ENCODE peak calls at places on chromosome 7, in seven cellular contexts. One of them, this sample, is unnamed.

GRCh38 chr7:8160810-8161209 is 101.2 kb downstream of the ICA1 start:
- DNase-seq in activated T-helper 1 cell treated with anti-CD3 and anti-CD28 coated beads, Interleukin-2, amount 50 U/mL, for 16 hours: no peak
- DNase-seq in naive thymus-derived CD4-positive, alpha-beta T cell: no peak
- DNase-seq in ovary: no peak
- DNase-seq in adrenal gland: no peak
- DNase-seq in stimulated activated CD4-positive, alpha-beta T cell treated with anti-CD3 and anti-CD28 coated beads, Interleukin-1b, Interleukin-23, amount 100 ng/mL, for 1 hour: no peak
- DNase-seq in small intestine: no peak
- DNase-seq in this sample: no peak

GRCh38 chr7:133770863-133771492 is 356.2 kb upstream of the LRGUK start:
- DNase-seq in activated T-helper 1 cell treated with anti-CD3 and anti-CD28 coated beads, Interleukin-2, amount 50 U/mL, for 16 hours: no peak
- DNase-seq in small intestine: no peak
- DNase-seq in adrenal gland: no peak
- DNase-seq in ovary: no peak
- DNase-seq in naive thymus-derived CD4-positive, alpha-beta T cell: no peak
- DNase-seq in stimulated activated CD4-positive, alpha-beta T cell treated with anti-CD3 and anti-CD28 coated beads, Interleukin-1b, Interleukin-23, amount 100 ng/mL, for 1 hour: no peak
- DNase-seq in this sample: no peak

GRCh38 chr7:30727061-30727945 is 24.6 kb upstream of the INMT start:
- DNase-seq in ovary: no peak
- DNase-seq in activated T-helper 1 cell treated with anti-CD3 and anti-CD28 coated beads, Interleukin-2, amount 50 U/mL, for 16 hours: peak; percentile 24
- DNase-seq in naive thymus-derived CD4-positive, alpha-beta T cell: peak; percentile 64
- DNase-seq in adrenal gland: no peak
- DNase-seq in stimulated activated CD4-positive, alpha-beta T cell treated with anti-CD3 and anti-CD28 coated beads, Interleukin-1b, Interleukin-23, amount 100 ng/mL, for 1 hour: no peak
- DNase-seq in small intestine: peak; percentile 40
- DNase-seq in this sample: peak; percentile 11

GRCh38 chr7:30472771-30473392 is 5.7 kb downstream of the NOD1 start:
- DNase-seq in stimulated activated CD4-positive, alpha-beta T cell treated with anti-CD3 and anti-CD28 coated beads, Interleukin-1b, Interleukin-23, amount 100 ng/mL, for 1 hour: no peak
- DNase-seq in naive thymus-derived CD4-positive, alpha-beta T cell: no peak
- DNase-seq in ovary: no peak
- DNase-seq in activated T-helper 1 cell treated with anti-CD3 and anti-CD28 coated beads, Interleukin-2, amount 50 U/mL, for 16 hours: no peak
- DNase-seq in small intestine: no peak
- DNase-seq in adrenal gland: no peak
- DNase-seq in this sample: no peak

GRCh38 chr7:64874114-64874513 is 29.0 kb upstream of the ZNF273 start:
- DNase-seq in activated T-helper 1 cell treated with anti-CD3 and anti-CD28 coated beads, Interleukin-2, amount 50 U/mL, for 16 hours: no peak
- DNase-seq in small intestine: no peak
- DNase-seq in ovary: no peak
- DNase-seq in naive thymus-derived CD4-positive, alpha-beta T cell: no peak
- DNase-seq in adrenal gland: peak; percentile 18
- DNase-seq in stimulated activated CD4-positive, alpha-beta T cell treated with anti-CD3 and anti-CD28 coated beads, Interleukin-1b, Interleukin-23, amount 100 ng/mL, for 1 hour: no peak
- DNase-seq in this sample: no peak

GRCh38 chr7:27251513-27252306 is 9.1 kb downstream of the EVX1 start:
- DNase-seq in activated T-helper 1 cell treated with anti-CD3 and anti-CD28 coated beads, Interleukin-2, amount 50 U/mL, for 16 hours: no peak
- DNase-seq in stimulated activated CD4-positive, alpha-beta T cell treated with anti-CD3 and anti-CD28 coated beads, Interleukin-1b, Interleukin-23, amount 100 ng/mL, for 1 hour: no peak
- DNase-seq in adrenal gland: no peak
- DNase-seq in small intestine: no peak
- DNase-seq in naive thymus-derived CD4-positive, alpha-beta T cell: no peak
- DNase-seq in ovary: no peak
- DNase-seq in this sample: no peak

GRCh38 chr7:17939670-17940301 is 508 bp downstream of the SNX13 start:
- DNase-seq in adrenal gland: peak; percentile 75
- DNase-seq in stimulated activated CD4-positive, alpha-beta T cell treated with anti-CD3 and anti-CD28 coated beads, Interleukin-1b, Interleukin-23, amount 100 ng/mL, for 1 hour: no peak
- DNase-seq in small intestine: peak; percentile 57
- DNase-seq in activated T-helper 1 cell treated with anti-CD3 and anti-CD28 coated beads, Interleukin-2, amount 50 U/mL, for 16 hours: peak; percentile 16
- DNase-seq in ovary: peak; percentile 55
- DNase-seq in naive thymus-derived CD4-positive, alpha-beta T cell: peak; percentile 41
- DNase-seq in this sample: peak; percentile 28

GRCh38 chr7:126799541-126799940 is 453.2 kb downstream of the GRM8 start:
- DNase-seq in stimulated activated CD4-positive, alpha-beta T cell treated with anti-CD3 and anti-CD28 coated beads, Interleukin-1b, Interleukin-23, amount 100 ng/mL, for 1 hour: no peak
- DNase-seq in adrenal gland: no peak
- DNase-seq in ovary: no peak
- DNase-seq in activated T-helper 1 cell treated with anti-CD3 and anti-CD28 coated beads, Interleukin-2, amount 50 U/mL, for 16 hours: no peak
- DNase-seq in small intestine: no peak
- DNase-seq in naive thymus-derived CD4-positive, alpha-beta T cell: no peak
- DNase-seq in this sample: no peak

GRCh38 chr7:17725761-17726160 is 214.5 kb downstream of the SNX13 start:
- DNase-seq in small intestine: no peak
- DNase-seq in naive thymus-derived CD4-positive, alpha-beta T cell: no peak
- DNase-seq in activated T-helper 1 cell treated with anti-CD3 and anti-CD28 coated beads, Interleukin-2, amount 50 U/mL, for 16 hours: no peak
- DNase-seq in ovary: no peak
- DNase-seq in adrenal gland: no peak
- DNase-seq in stimulated activated CD4-positive, alpha-beta T cell treated with anti-CD3 and anti-CD28 coated beads, Interleukin-1b, Interleukin-23, amount 100 ng/mL, for 1 hour: no peak
- DNase-seq in this sample: no peak

GRCh38 chr7:127981965-127982364 is 49.3 kb downstream of the LRRC4 start:
- DNase-seq in stimulated activated CD4-positive, alpha-beta T cell treated with anti-CD3 and anti-CD28 coated beads, Interleukin-1b, Interleukin-23, amount 100 ng/mL, for 1 hour: no peak
- DNase-seq in small intestine: no peak
- DNase-seq in activated T-helper 1 cell treated with anti-CD3 and anti-CD28 coated beads, Interleukin-2, amount 50 U/mL, for 16 hours: no peak
- DNase-seq in naive thymus-derived CD4-positive, alpha-beta T cell: no peak
- DNase-seq in adrenal gland: no peak
- DNase-seq in ovary: no peak
- DNase-seq in this sample: no peak

GRCh38 chr7:106126170-106126938 is 14.2 kb upstream of the SYPL1 start:
- DNase-seq in activated T-helper 1 cell treated with anti-CD3 and anti-CD28 coated beads, Interleukin-2, amount 50 U/mL, for 16 hours: no peak
- DNase-seq in small intestine: peak; percentile 32
- DNase-seq in naive thymus-derived CD4-positive, alpha-beta T cell: peak; percentile 76
- DNase-seq in stimulated activated CD4-positive, alpha-beta T cell treated with anti-CD3 and anti-CD28 coated beads, Interleukin-1b, Interleukin-23, amount 100 ng/mL, for 1 hour: peak; percentile 16
- DNase-seq in adrenal gland: peak; percentile 68
- DNase-seq in ovary: no peak
- DNase-seq in this sample: no peak

GRCh38 chr7:35555386-35555785 is 139.5 kb downstream of the HERPUD2 start:
- DNase-seq in small intestine: no peak
- DNase-seq in ovary: no peak
- DNase-seq in activated T-helper 1 cell treated with anti-CD3 and anti-CD28 coated beads, Interleukin-2, amount 50 U/mL, for 16 hours: no peak
- DNase-seq in naive thymus-derived CD4-positive, alpha-beta T cell: no peak
- DNase-seq in stimulated activated CD4-positive, alpha-beta T cell treated with anti-CD3 and anti-CD28 coated beads, Interleukin-1b, Interleukin-23, amount 100 ng/mL, for 1 hour: no peak
- DNase-seq in adrenal gland: peak; percentile 42
- DNase-seq in this sample: no peak

GRCh38 chr7:30493231-30493630 is 11.4 kb downstream of the GGCT start:
- DNase-seq in adrenal gland: no peak
- DNase-seq in ovary: no peak
- DNase-seq in stimulated activated CD4-positive, alpha-beta T cell treated with anti-CD3 and anti-CD28 coated beads, Interleukin-1b, Interleukin-23, amount 100 ng/mL, for 1 hour: no peak
- DNase-seq in activated T-helper 1 cell treated with anti-CD3 and anti-CD28 coated beads, Interleukin-2, amount 50 U/mL, for 16 hours: no peak
- DNase-seq in small intestine: peak; percentile 61
- DNase-seq in naive thymus-derived CD4-positive, alpha-beta T cell: no peak
- DNase-seq in this sample: no peak

GRCh38 chr7:11727864-11728263 is 104.1 kb downstream of the THSD7A start:
- DNase-seq in small intestine: no peak
- DNase-seq in stimulated activated CD4-positive, alpha-beta T cell treated with anti-CD3 and anti-CD28 coated beads, Interleukin-1b, Interleukin-23, amount 100 ng/mL, for 1 hour: no peak
- DNase-seq in naive thymus-derived CD4-positive, alpha-beta T cell: no peak
- DNase-seq in activated T-helper 1 cell treated with anti-CD3 and anti-CD28 coated beads, Interleukin-2, amount 50 U/mL, for 16 hours: no peak
- DNase-seq in adrenal gland: no peak
- DNase-seq in ovary: no peak
- DNase-seq in this sample: no peak

GRCh38 chr7:158816995-158817394 is 12.3 kb downstream of the ESYT2 start:
- DNase-seq in ovary: no peak
- DNase-seq in stimulated activated CD4-positive, alpha-beta T cell treated with anti-CD3 and anti-CD28 coated beads, Interleukin-1b, Interleukin-23, amount 100 ng/mL, for 1 hour: no peak
- DNase-seq in activated T-helper 1 cell treated with anti-CD3 and anti-CD28 coated beads, Interleukin-2, amount 50 U/mL, for 16 hours: no peak
- DNase-seq in naive thymus-derived CD4-positive, alpha-beta T cell: peak; percentile 58
- DNase-seq in adrenal gland: no peak
- DNase-seq in small intestine: peak; percentile 76
- DNase-seq in this sample: no peak

GRCh38 chr7:37494940-37495339 is 46.3 kb upstream of the ELMO1 start:
- DNase-seq in naive thymus-derived CD4-positive, alpha-beta T cell: no peak
- DNase-seq in ovary: no peak
- DNase-seq in activated T-helper 1 cell treated with anti-CD3 and anti-CD28 coated beads, Interleukin-2, amount 50 U/mL, for 16 hours: no peak
- DNase-seq in stimulated activated CD4-positive, alpha-beta T cell treated with anti-CD3 and anti-CD28 coated beads, Interleukin-1b, Interleukin-23, amount 100 ng/mL, for 1 hour: no peak
- DNase-seq in adrenal gland: no peak
- DNase-seq in small intestine: no peak
- DNase-seq in this sample: no peak

GRCh38 chr7:30244340-30244739 is 40.1 kb upstream of the ZNRF2 start:
- DNase-seq in activated T-helper 1 cell treated with anti-CD3 and anti-CD28 coated beads, Interleukin-2, amount 50 U/mL, for 16 hours: no peak
- DNase-seq in small intestine: no peak
- DNase-seq in adrenal gland: no peak
- DNase-seq in ovary: no peak
- DNase-seq in naive thymus-derived CD4-positive, alpha-beta T cell: no peak
- DNase-seq in stimulated activated CD4-positive, alpha-beta T cell treated with anti-CD3 and anti-CD28 coated beads, Interleukin-1b, Interleukin-23, amount 100 ng/mL, for 1 hour: no peak
- DNase-seq in this sample: no peak

GRCh38 chr7:114879554-114879953 is 42.3 kb upstream of the MDFIC start:
- DNase-seq in activated T-helper 1 cell treated with anti-CD3 and anti-CD28 coated beads, Interleukin-2, amount 50 U/mL, for 16 hours: no peak
- DNase-seq in small intestine: no peak
- DNase-seq in adrenal gland: no peak
- DNase-seq in ovary: no peak
- DNase-seq in naive thymus-derived CD4-positive, alpha-beta T cell: no peak
- DNase-seq in stimulated activated CD4-positive, alpha-beta T cell treated with anti-CD3 and anti-CD28 coated beads, Interleukin-1b, Interleukin-23, amount 100 ng/mL, for 1 hour: no peak
- DNase-seq in this sample: no peak

GRCh38 chr7:57399972-57400371 is 50.0 kb upstream of the ZNF716 start:
- DNase-seq in adrenal gland: no peak
- DNase-seq in stimulated activated CD4-positive, alpha-beta T cell treated with anti-CD3 and anti-CD28 coated beads, Interleukin-1b, Interleukin-23, amount 100 ng/mL, for 1 hour: no peak
- DNase-seq in activated T-helper 1 cell treated with anti-CD3 and anti-CD28 coated beads, Interleukin-2, amount 50 U/mL, for 16 hours: no peak
- DNase-seq in naive thymus-derived CD4-positive, alpha-beta T cell: no peak
- DNase-seq in ovary: no peak
- DNase-seq in small intestine: no peak
- DNase-seq in this sample: no peak

This sample was measured in effector CD8-positive, alpha-beta T cell.